ENCODE peak calls at places on chromosomes 1 and 21, in four cellular contexts. G is HS-27A, O is left cardiac atrium, P is skeletal muscle cell. L is an unnamed sample.
A peak's percentile ranks its signal among the peaks of the same experiment; 100 is the strongest.

GRCh38 chr1:231139125-231139649 is 22.7 kb upstream of the TRIM67 start:
- DNase-seq in G (peak; percentile 50), O (no peak), P (peak; percentile 66), L (peak; percentile 31)

GRCh38 chr1:67578397-67579020 is 106.5 kb upstream of the GADD45A start:
- DNase-seq in G (no peak), P (no peak), O (no peak), L (no peak)

GRCh38 chr1:76037314-76037713 is 37.2 kb upstream of the ST6GALNAC3 start:
- DNase-seq in O (no peak), P (no peak), G (no peak), L (no peak)

GRCh38 chr21:31892686-31893085 is 19.9 kb downstream of the HUNK start:
- DNase-seq in O (no peak), P (no peak), G (no peak), L (no peak)

GRCh38 chr1:21317690-21318043 is 27.4 kb upstream of the ECE1 start:
- DNase-seq in P (no peak), G (no peak), O (no peak), L (no peak)

GRCh38 chr1:41658444-41659158 is 174.1 kb upstream of the EDN2 start:
- DNase-seq in O (peak; percentile 23), P (no peak), G (no peak), L (no peak)

GRCh38 chr1:100585774-100586173 is 47.8 kb downstream of the GPR88 start:
- DNase-seq in G (no peak), O (no peak), P (no peak), L (no peak)

GRCh38 chr1:192810253-192810880 is 1.5 kb downstream of the RGS2 start:
- DNase-seq in G (no peak), O (peak; percentile 27), P (no peak), L (no peak)

GRCh38 chr1:75708910-75709309 is 15.6 kb upstream of the ACADM start:
- DNase-seq in O (no peak), G (no peak), P (no peak), L (peak; percentile 32)

GRCh38 chr1:157201767-157202166 is 63.6 kb upstream of the ETV3 start:
- DNase-seq in P (no peak), G (no peak), O (no peak), L (no peak)

GRCh38 chr1:94614980-94615379 is 73.4 kb upstream of the F3 start:
- DNase-seq in P (no peak), G (no peak), O (no peak), L (no peak)

GRCh38 chr1:19043579-19044443 is 87.3 kb upstream of the IFFO2 start:
- DNase-seq in G (no peak), P (no peak), O (no peak), L (no peak)

GRCh38 chr1:178908358-178908757 is 37.5 kb upstream of the ANGPTL1 start:
- DNase-seq in P (no peak), G (no peak), O (no peak), L (no peak)

GRCh38 chr1:211610779-211611556 is 32.0 kb upstream of the SLC30A1 start:
- DNase-seq in O (peak; percentile 72), P (no peak), G (no peak), L (no peak)

GRCh38 chr1:157849229-157849875 is 7.7 kb upstream of the CD5L start:
- DNase-seq in P (no peak), O (no peak), G (no peak), L (no peak)

GRCh38 chr1:66312316-66312715 is 221.6 kb upstream of the SGIP1 start:
- DNase-seq in O (no peak), G (no peak), P (no peak), L (no peak)

GRCh38 chr21:27260728-27261127 is 293.8 kb upstream of the ADAMTS5 start:
- DNase-seq in G (no peak), P (no peak), O (no peak), L (no peak)

GRCh38 chr1:30965914-30966313 is 57.4 kb upstream of the SDC3 start:
- DNase-seq in O (no peak), G (no peak), P (no peak), L (no peak)

L was measured in HTR-8/SVneo.